ENCODE peak calls at places on chromosomes 6 and 20, in nine cellular contexts. One of them, this sample, is unnamed.

GRCh38 chr20:62339647-62340062 is 27.5 kb downstream of the LAMA5 start:
- DNase-seq in nucleus accumbens: no peak
- DNase-seq in left cardiac atrium: no peak
- DNase-seq in effector CD8-positive, alpha-beta T cell: no peak
- DNase-seq in NCI-H1105 treated with DMSO at 0.1 percent for 48 hours: no peak
- DNase-seq in retinal pigment epithelial cell: no peak
- DNase-seq in hypothalamus: no peak
- DNase-seq in mammary epithelial cell: no peak
- DNase-seq in activated T-cell treated with anti-CD3 and anti-CD28 coated beads for 24 hours: no peak
- DNase-seq in this sample: no peak

GRCh38 chr6:154578004-154578559 is 67.6 kb upstream of the CNKSR3 start:
- DNase-seq in effector CD8-positive, alpha-beta T cell: no peak
- DNase-seq in left cardiac atrium: no peak
- DNase-seq in nucleus accumbens: no peak
- DNase-seq in retinal pigment epithelial cell: no peak
- DNase-seq in hypothalamus: no peak
- DNase-seq in activated T-cell treated with anti-CD3 and anti-CD28 coated beads for 24 hours: no peak
- DNase-seq in NCI-H1105 treated with DMSO at 0.1 percent for 48 hours: no peak
- DNase-seq in mammary epithelial cell: peak; percentile 48
- DNase-seq in this sample: no peak

GRCh38 chr6:16716450-16716858 is 44.8 kb downstream of the ATXN1 start:
- DNase-seq in hypothalamus: no peak
- DNase-seq in left cardiac atrium: no peak
- DNase-seq in mammary epithelial cell: no peak
- DNase-seq in effector CD8-positive, alpha-beta T cell: no peak
- DNase-seq in retinal pigment epithelial cell: no peak
- DNase-seq in NCI-H1105 treated with DMSO at 0.1 percent for 48 hours: no peak
- DNase-seq in nucleus accumbens: no peak
- DNase-seq in activated T-cell treated with anti-CD3 and anti-CD28 coated beads for 24 hours: no peak
- DNase-seq in this sample: no peak

GRCh38 chr20:51095755-51096509 is 73.0 kb upstream of the KCNG1 start:
- DNase-seq in hypothalamus: peak; percentile 6
- DNase-seq in NCI-H1105 treated with DMSO at 0.1 percent for 48 hours: peak; percentile 91
- DNase-seq in nucleus accumbens: no peak
- DNase-seq in activated T-cell treated with anti-CD3 and anti-CD28 coated beads for 24 hours: no peak
- DNase-seq in retinal pigment epithelial cell: no peak
- DNase-seq in left cardiac atrium: no peak
- DNase-seq in effector CD8-positive, alpha-beta T cell: no peak
- DNase-seq in mammary epithelial cell: no peak
- DNase-seq in this sample: peak; percentile 46

GRCh38 chr6:6008648-6009421 is 2.1 kb upstream of the NRN1 start:
- DNase-seq in left cardiac atrium: peak; percentile 63
- DNase-seq in nucleus accumbens: no peak
- DNase-seq in activated T-cell treated with anti-CD3 and anti-CD28 coated beads for 24 hours: peak; percentile 43
- DNase-seq in mammary epithelial cell: peak; percentile 80
- DNase-seq in retinal pigment epithelial cell: no peak
- DNase-seq in hypothalamus: no peak
- DNase-seq in NCI-H1105 treated with DMSO at 0.1 percent for 48 hours: peak; percentile 81
- DNase-seq in effector CD8-positive, alpha-beta T cell: no peak
- DNase-seq in this sample: peak; percentile 75

GRCh38 chr20:59977086-59977485 is 18.9 kb downstream of the CDH26 start:
- DNase-seq in left cardiac atrium: no peak
- DNase-seq in hypothalamus: no peak
- DNase-seq in mammary epithelial cell: no peak
- DNase-seq in NCI-H1105 treated with DMSO at 0.1 percent for 48 hours: no peak
- DNase-seq in retinal pigment epithelial cell: no peak
- DNase-seq in effector CD8-positive, alpha-beta T cell: no peak
- DNase-seq in nucleus accumbens: no peak
- DNase-seq in activated T-cell treated with anti-CD3 and anti-CD28 coated beads for 24 hours: no peak
- DNase-seq in this sample: no peak

GRCh38 chr6:3293271-3294155 is 34.8 kb downstream of the PSMG4 start:
- DNase-seq in retinal pigment epithelial cell: no peak
- DNase-seq in effector CD8-positive, alpha-beta T cell: no peak
- DNase-seq in activated T-cell treated with anti-CD3 and anti-CD28 coated beads for 24 hours: no peak
- DNase-seq in nucleus accumbens: no peak
- DNase-seq in NCI-H1105 treated with DMSO at 0.1 percent for 48 hours: no peak
- DNase-seq in mammary epithelial cell: no peak
- DNase-seq in hypothalamus: no peak
- DNase-seq in left cardiac atrium: no peak
- DNase-seq in this sample: no peak

GRCh38 chr6:113258771-113259170 is 598.4 kb upstream of the MARCKS start:
- DNase-seq in activated T-cell treated with anti-CD3 and anti-CD28 coated beads for 24 hours: no peak
- DNase-seq in left cardiac atrium: no peak
- DNase-seq in hypothalamus: no peak
- DNase-seq in mammary epithelial cell: no peak
- DNase-seq in nucleus accumbens: no peak
- DNase-seq in effector CD8-positive, alpha-beta T cell: no peak
- DNase-seq in NCI-H1105 treated with DMSO at 0.1 percent for 48 hours: no peak
- DNase-seq in retinal pigment epithelial cell: no peak
- DNase-seq in this sample: no peak

GRCh38 chr6:140504776-140505175 is 1130.3 kb upstream of the CITED2 start:
- DNase-seq in retinal pigment epithelial cell: no peak
- DNase-seq in NCI-H1105 treated with DMSO at 0.1 percent for 48 hours: no peak
- DNase-seq in nucleus accumbens: no peak
- DNase-seq in activated T-cell treated with anti-CD3 and anti-CD28 coated beads for 24 hours: no peak
- DNase-seq in hypothalamus: no peak
- DNase-seq in left cardiac atrium: no peak
- DNase-seq in effector CD8-positive, alpha-beta T cell: no peak
- DNase-seq in mammary epithelial cell: no peak
- DNase-seq in this sample: no peak

GRCh38 chr6:138377844-138378243 is at the start of gene SMIM28:
- DNase-seq in left cardiac atrium: no peak
- DNase-seq in effector CD8-positive, alpha-beta T cell: no peak
- DNase-seq in NCI-H1105 treated with DMSO at 0.1 percent for 48 hours: peak; percentile 81
- DNase-seq in retinal pigment epithelial cell: no peak
- DNase-seq in nucleus accumbens: no peak
- DNase-seq in activated T-cell treated with anti-CD3 and anti-CD28 coated beads for 24 hours: no peak
- DNase-seq in hypothalamus: no peak
- DNase-seq in mammary epithelial cell: no peak
- DNase-seq in this sample: no peak

GRCh38 chr20:5020760-5021159 is 19.4 kb upstream of the SLC23A2 start:
- DNase-seq in activated T-cell treated with anti-CD3 and anti-CD28 coated beads for 24 hours: no peak
- DNase-seq in retinal pigment epithelial cell: no peak
- DNase-seq in hypothalamus: no peak
- DNase-seq in nucleus accumbens: no peak
- DNase-seq in left cardiac atrium: no peak
- DNase-seq in mammary epithelial cell: no peak
- DNase-seq in NCI-H1105 treated with DMSO at 0.1 percent for 48 hours: no peak
- DNase-seq in effector CD8-positive, alpha-beta T cell: no peak
- DNase-seq in this sample: no peak

GRCh38 chr20:36116813-36117441 is 37.6 kb upstream of the EPB41L1 start:
- DNase-seq in nucleus accumbens: no peak
- DNase-seq in left cardiac atrium: peak; percentile 41
- DNase-seq in hypothalamus: no peak
- DNase-seq in retinal pigment epithelial cell: no peak
- DNase-seq in effector CD8-positive, alpha-beta T cell: no peak
- DNase-seq in activated T-cell treated with anti-CD3 and anti-CD28 coated beads for 24 hours: no peak
- DNase-seq in NCI-H1105 treated with DMSO at 0.1 percent for 48 hours: no peak
- DNase-seq in mammary epithelial cell: no peak
- DNase-seq in this sample: peak; percentile 43

GRCh38 chr20:38372830-38373229 is 26.5 kb downstream of the LBP start:
- DNase-seq in effector CD8-positive, alpha-beta T cell: no peak
- DNase-seq in left cardiac atrium: no peak
- DNase-seq in mammary epithelial cell: no peak
- DNase-seq in nucleus accumbens: no peak
- DNase-seq in NCI-H1105 treated with DMSO at 0.1 percent for 48 hours: no peak
- DNase-seq in activated T-cell treated with anti-CD3 and anti-CD28 coated beads for 24 hours: no peak
- DNase-seq in hypothalamus: no peak
- DNase-seq in retinal pigment epithelial cell: no peak
- DNase-seq in this sample: no peak